ENCODE peak calls at places on chromosomes 6 and 20, in five cellular contexts. F, B, K, J and D are unnamed samples.

GRCh38 chr20:51490635-51491034 is 51.9 kb downstream of the NFATC2 start:
- DNase-seq in F (no peak), B (no peak), K (no peak), J (no peak), D (no peak)

GRCh38 chr20:44471481-44471882 is 4.2 kb upstream of the TTPAL start:
- DNase-seq in F (no peak), B (peak; percentile 24), K (no peak), J (peak; percentile 85), D (no peak)

GRCh38 chr6:157974341-157974894 is 7.2 kb upstream of the SYNJ2 start:
- DNase-seq in F (no peak), B (no peak), K (no peak), J (peak; percentile 23), D (no peak)

GRCh38 chr20:34704177-34705007 is at the start of gene TP53INP2:
- DNase-seq in F (peak; percentile 91), B (peak; percentile 91), K (peak; percentile 95), J (peak; percentile 76), D (peak; percentile 94)

GRCh38 chr20:46850416-46850815 is 44.2 kb upstream of the EYA2 start:
- DNase-seq in F (no peak), B (no peak), K (no peak), J (no peak), D (no peak)

GRCh38 chr20:10271470-10272219 is 53.0 kb downstream of the SNAP25 start:
- DNase-seq in F (no peak), B (no peak), K (no peak), J (no peak), D (no peak)

GRCh38 chr6:40714576-40715500 is 127.7 kb upstream of the LRFN2 start:
- DNase-seq in F (no peak), B (peak; percentile 6), K (peak; percentile 45), J (no peak), D (no peak)

GRCh38 chr6:45923831-45924391 is 91.7 kb downstream of the CLIC5 start:
- DNase-seq in F (peak; percentile 28), B (no peak), K (no peak), J (peak; percentile 53), D (no peak)

GRCh38 chr6:117956386-117956785 is 49.3 kb downstream of the SLC35F1 start:
- DNase-seq in F (no peak), B (no peak), K (no peak), J (no peak), D (no peak)

GRCh38 chr6:126102358-126102757 is 116.0 kb downstream of the TRMT11 start:
- DNase-seq in F (no peak), B (no peak), K (no peak), J (no peak), D (no peak)

GRCh38 chr20:45223136-45223535 is 2.0 kb downstream of the SEMG2 start:
- DNase-seq in F (no peak), B (no peak), K (no peak), J (no peak), D (no peak)

GRCh38 chr6:15473741-15474161 is 189.1 kb downstream of the DTNBP1 start:
- DNase-seq in F (no peak), B (no peak), K (no peak), J (peak; percentile 87), D (no peak)

GRCh38 chr6:170152989-170153388 is 137.9 kb downstream of the DLL1 start:
- DNase-seq in F (no peak), B (peak; percentile 58), K (peak; percentile 90), J (peak; percentile 75), D (no peak)

GRCh38 chr20:63895202-63895885 is 418 bp downstream of the DNAJC5 start:
- DNase-seq in F (no peak), B (no peak), K (no peak), J (no peak), D (no peak)

GRCh38 chr6:112439416-112439815 is 92.3 kb downstream of the RFPL4B start:
- DNase-seq in F (no peak), B (no peak), K (no peak), J (no peak), D (no peak)

GRCh38 chr6:9523462-9523861 is 891.4 kb downstream of the TFAP2A start:
- DNase-seq in F (no peak), B (no peak), K (no peak), J (peak; percentile 26), D (no peak)

GRCh38 chr20:9740486-9740885 is 98.4 kb downstream of the PAK5 start:
- DNase-seq in F (no peak), B (no peak), K (no peak), J (no peak), D (no peak)

GRCh38 chr6:87213364-87213763 is 58.0 kb downstream of the ZNF292 start:
- DNase-seq in F (no peak), B (peak; percentile 77), K (peak; percentile 63), J (peak; percentile 3), D (no peak)

GRCh38 chr6:151276112-151276745 is 36.5 kb downstream of the AKAP12 start:
- DNase-seq in F (no peak), B (no peak), K (no peak), J (peak; percentile 71), D (no peak)

GRCh38 chr6:43570876-43571441 is 4.9 kb downstream of the XPO5 start:
- DNase-seq in F (peak; percentile 26), B (no peak), K (no peak), J (peak; percentile 49), D (no peak)

GRCh38 chr6:167350322-167350721 is 25.4 kb downstream of the TTLL2 start:
- DNase-seq in F (no peak), B (no peak), K (no peak), J (no peak), D (no peak)

GRCh38 chr6:167349816-167350215 is 24.9 kb downstream of the TTLL2 start:
- DNase-seq in F (no peak), B (no peak), K (no peak), J (no peak), D (no peak)

GRCh38 chr6:167345960-167346359 is 21.1 kb downstream of the TTLL2 start:
- DNase-seq in F (no peak), B (no peak), K (no peak), J (no peak), D (no peak)

GRCh38 chr6:167351656-167352354 is 26.9 kb downstream of the TTLL2 start:
- DNase-seq in F (no peak), B (no peak), K (no peak), J (no peak), D (no peak)

DNA sequence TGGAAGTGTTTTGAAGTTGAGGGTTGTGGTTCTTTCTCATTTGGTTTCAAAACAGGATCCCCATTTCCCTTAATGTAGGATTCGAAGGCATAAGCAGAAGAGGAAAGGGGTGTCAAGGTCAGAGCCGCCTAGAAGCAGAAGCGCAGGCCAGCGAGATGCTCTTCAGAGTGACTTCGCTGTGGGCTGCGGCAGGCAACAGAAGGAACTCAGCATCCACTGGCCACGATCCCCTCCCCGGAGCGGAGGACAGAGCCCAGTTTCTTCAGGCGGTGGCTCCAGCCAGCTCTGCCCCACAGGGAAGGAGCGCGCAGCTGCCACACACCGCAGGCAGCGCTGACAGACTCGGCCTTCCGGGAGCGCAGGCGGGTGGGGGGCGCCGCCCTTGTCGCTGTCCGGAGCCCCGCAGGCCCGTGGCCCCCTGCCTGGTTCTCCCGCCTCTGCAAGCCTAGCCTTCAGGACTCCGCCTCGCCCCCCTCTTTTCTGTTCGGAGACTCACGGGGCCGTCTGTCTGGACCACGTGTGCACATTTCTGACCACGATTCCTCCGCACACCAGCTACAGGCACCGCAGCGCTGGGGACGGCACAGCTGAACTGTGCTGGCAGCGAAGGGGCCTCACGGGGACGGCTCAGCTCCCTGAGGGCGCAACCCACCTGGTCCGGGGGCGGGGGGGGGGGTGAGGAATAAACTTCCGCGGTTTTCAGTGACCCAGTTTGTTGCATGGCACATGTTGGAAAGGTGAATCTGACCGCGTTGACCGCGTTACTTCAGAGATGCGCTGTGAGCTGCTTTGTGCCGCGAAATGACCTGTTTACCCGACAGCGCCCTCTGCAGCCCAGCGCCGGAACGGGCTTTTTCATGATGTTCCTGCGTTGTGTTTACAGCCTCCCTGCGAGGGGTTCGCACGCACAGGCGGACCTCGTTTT is 26.1 kb downstream of the TTLL2 start:
- DNase-seq in F (peak; percentile 65), B (peak; percentile 87), K (peak; percentile 66), J (peak; percentile 36), D (peak; percentile 73)
- TF ChIP-seq CTCF in F (peak; percentile 67), B (peak; percentile 90), K (peak; percentile 74), J (peak; percentile 58), D (peak; percentile 94)

DNA sequence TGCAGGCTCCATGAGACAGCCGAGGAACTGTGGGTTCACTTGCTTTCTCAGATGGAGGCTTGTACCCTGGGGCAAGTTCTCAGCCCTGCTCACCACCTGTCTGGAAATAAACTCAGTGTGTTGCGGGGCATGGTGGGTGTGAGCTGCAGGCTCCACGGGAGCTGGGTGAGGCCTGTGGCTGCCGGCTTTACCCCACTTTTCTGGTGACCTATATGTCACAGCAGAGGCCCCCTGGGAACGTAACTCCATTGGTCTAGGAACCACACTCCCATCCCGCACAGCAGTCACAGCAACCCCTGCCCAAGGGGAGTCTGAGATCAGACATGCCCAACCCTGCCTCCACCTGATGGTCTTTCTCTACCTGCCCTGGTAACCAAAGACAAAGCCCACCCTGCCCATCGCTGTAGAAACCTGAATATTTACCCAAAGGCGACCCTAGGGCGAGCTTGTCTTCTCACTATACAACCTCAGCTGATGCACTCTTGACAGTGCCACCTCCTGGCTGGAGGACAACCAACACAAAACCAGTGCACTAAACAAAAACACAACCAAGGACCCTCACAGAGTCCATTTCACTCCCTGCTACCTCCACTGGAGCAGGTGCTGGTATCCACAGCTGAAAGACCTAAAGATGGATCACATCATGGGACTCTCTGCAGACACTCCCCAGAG is 174.3 kb downstream of the PDE10A start:
- DNase-seq in F (no peak), B (no peak), K (no peak), J (no peak), D (no peak)
- TF ChIP-seq CTCF in F (no peak), B (no peak), K (no peak), J (no peak), D (no peak)

DNA sequence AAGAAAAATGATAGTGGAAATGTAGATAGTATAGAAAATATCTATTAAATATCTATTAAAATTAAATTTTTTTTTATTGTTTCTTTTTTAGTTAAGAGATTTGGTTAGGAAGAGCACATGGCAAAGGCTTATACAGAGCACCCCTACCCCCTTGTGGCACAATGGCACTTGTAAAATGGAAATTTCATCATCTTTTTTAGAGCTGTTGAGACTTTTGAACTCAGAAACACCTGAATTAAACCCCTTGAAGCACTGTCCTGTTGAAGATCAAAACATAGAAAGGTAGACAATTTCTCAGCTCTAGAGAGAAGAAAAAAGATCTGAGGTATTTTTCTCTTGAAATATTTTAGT is 572.4 kb downstream of the PKHD1 start:
- DNase-seq in F (no peak), B (no peak), K (no peak), J (peak; percentile 29), D (no peak)
- TF ChIP-seq CTCF in F (no peak), B (no peak), K (no peak), J (peak; percentile 47), D (no peak)

GRCh38 chr6:121319112-121319553 is 15.1 kb downstream of the TBC1D32 start:
- DNase-seq in F (no peak), B (no peak), K (no peak), J (peak; percentile 11), D (no peak)

GRCh38 chr6:121314407-121315112 is 19.7 kb downstream of the TBC1D32 start:
- DNase-seq in F (no peak), B (no peak), K (no peak), J (no peak), D (no peak)

GRCh38 chr6:121321282-121321681 is 13.0 kb downstream of the TBC1D32 start:
- DNase-seq in F (no peak), B (no peak), K (no peak), J (no peak), D (no peak)

DNA sequence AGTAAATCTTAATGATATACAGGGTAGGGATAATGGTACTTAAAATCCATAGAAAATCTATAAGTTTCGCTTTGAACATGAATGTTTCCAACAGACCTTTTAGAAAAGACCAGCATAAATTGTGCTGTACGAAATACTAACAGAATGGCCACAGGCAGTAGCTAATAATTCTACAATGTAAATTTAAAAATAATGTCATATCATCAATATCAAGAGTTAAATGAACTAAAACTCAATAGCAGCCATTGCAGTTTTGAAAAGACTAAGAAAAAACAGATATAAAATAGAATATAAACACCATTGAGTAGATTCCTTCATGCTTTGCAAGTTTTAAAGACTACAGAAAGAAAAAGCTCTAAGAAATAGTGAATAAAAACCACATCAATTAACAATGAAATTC is 14.7 kb downstream of the TBC1D32 start:
- DNase-seq in F (no peak), B (no peak), K (no peak), J (no peak), D (no peak)
- TF ChIP-seq CTCF in F (no peak), B (no peak), K (no peak), J (no peak), D (no peak)